ENCODE peak calls at places on chromosomes 2 and 18, in five cellular contexts. E, W, L, U and I are unnamed samples. For H3K27me3, the result is how much of the 10 kb centered on the place peaks cover.

GRCh38 chr2:227766361-227766883 is 20.7 kb downstream of the SCYGR8 start:
- DNase-seq in E (peak), W (peak), U (peak), L (peak), I (peak)

GRCh38 chr2:181122601-181123000 is 142.2 kb downstream of the UBE2E3 start:
- DNase-seq in L (no peak), W (no peak), U (no peak), E (no peak), I (no peak)

GRCh38 chr2:170276926-170277571 is 99.1 kb downstream of the MYO3B start:
- DNase-seq in U (no peak), W (no peak), E (no peak), L (no peak), I (no peak)

GRCh38 chr2:17879137-17879912 is 858 bp downstream of the KCNS3 start:
- DNase-seq in L (peak), E (peak), W (peak), U (peak), I (no peak)

GRCh38 chr2:197137826-197138480 is 172.6 kb downstream of the ANKRD44 start:
- DNase-seq in W (no peak), L (no peak), U (peak), E (no peak), I (no peak)

GRCh38 chr2:239262484-239263230 is 138.2 kb downstream of the HDAC4 start:
- DNase-seq in L (no peak), E (no peak), W (no peak), U (no peak), I (no peak)

GRCh38 chr2:144382848-144383247 is 137.1 kb downstream of the ZEB2 start:
- DNase-seq in U (peak), E (no peak), L (no peak), W (peak), I (no peak)

GRCh38 chr2:27316655-27317412 is 6.1 kb downstream of the MPV17 start:
- DNase-seq in U (no peak), L (peak), E (no peak), W (no peak), I (no peak)

GRCh38 chr18:80249217-80250093 is 2.1 kb upstream of the PARD6G start:
- DNase-seq in L (no peak), U (peak), W (no peak), E (no peak), I (no peak)

GRCh38 chr18:48006415-48007175 is 76.1 kb upstream of the SMAD2 start:
- DNase-seq in U (no peak), E (no peak), W (no peak), L (no peak), I (no peak)

GRCh38 chr2:241890524-241891235 is 21.2 kb downstream of the RTP5 start:
- DNase-seq in W (no peak), E (no peak), L (no peak), U (no peak), I (no peak)
- H3K27me3 ChIP-seq in W (under half), E (under half), L (under half), U (under half), I (under half)

DNA sequence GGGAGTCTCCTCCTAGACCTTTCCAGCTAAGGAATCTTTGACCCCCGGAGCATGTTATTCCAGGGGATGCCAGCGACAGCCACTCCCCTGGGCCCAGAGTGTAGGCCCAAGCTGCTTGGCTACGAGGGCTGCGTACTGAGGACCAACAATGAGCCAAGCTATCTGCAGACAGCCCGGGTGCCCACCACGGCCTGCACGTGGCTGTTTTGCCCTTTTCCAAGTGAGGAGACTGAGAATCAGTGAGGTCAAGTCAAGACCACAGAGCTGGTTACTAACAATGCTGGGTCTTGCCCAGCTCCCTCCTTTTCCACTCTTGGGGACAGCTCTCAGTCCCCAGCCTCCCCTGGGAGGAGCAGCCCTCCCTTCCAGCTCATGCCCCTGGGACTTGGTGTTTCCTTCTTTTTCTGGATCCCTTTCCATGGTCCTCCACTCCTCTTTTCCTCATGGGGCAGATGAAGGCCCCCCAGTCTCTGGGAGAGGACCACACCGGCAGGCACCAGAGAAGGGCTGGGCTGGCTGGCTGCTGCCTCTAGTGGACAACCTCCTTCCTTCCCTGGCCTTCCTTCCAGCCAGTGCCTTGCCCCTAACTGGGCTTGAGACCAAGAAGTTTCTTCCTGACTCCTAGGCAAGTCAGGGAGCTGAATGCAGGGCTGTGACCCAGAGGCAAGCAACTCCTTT is 550 bp upstream of the MALL start:
- DNase-seq in E (peak), L (peak), W (no peak), U (peak), I (no peak)
- H3K27me3 ChIP-seq in E (under half), L (under half), W (under half), U (under half), I (under half)

GRCh38 chr2:94994063-94994913 is 31.2 kb upstream of the MAL start:
- DNase-seq in L (no peak), E (no peak), U (no peak), W (no peak), I (no peak)
- H3K27me3 ChIP-seq in L (under half), E (half or more), U (under half), W (under half), I (under half)

GRCh38 chr2:174972924-174973323 is 32.3 kb downstream of the CHN1 start:
- DNase-seq in E (peak), U (peak), W (no peak), L (no peak), I (no peak)
- H3K27me3 ChIP-seq in E (under half), U (under half), W (under half), L (under half), I (under half)